ENCODE peak calls at places on chromosomes 6 and 20, in five cellular contexts. Q is HCT116, T is endothelial cell, U is sigmoid colon, B is B cell. M is an unnamed sample.

GRCh38 chr6:108115598-108116058 is 41.1 kb upstream of the OSTM1 start:
- DNase-seq in Q (peak), T (peak), U (no peak), B (peak), M (no peak)

GRCh38 chr20:36950432-36951197 is 893 bp downstream of the SAMHD1 start:
- DNase-seq in Q (no peak), T (peak), U (peak), B (peak), M (no peak)

GRCh38 chr20:58461899-58462298 is 53.3 kb downstream of the APCDD1L start:
- DNase-seq in Q (no peak), T (no peak), U (no peak), B (no peak), M (no peak)

GRCh38 chr20:43545837-43546578 is 12.8 kb upstream of the SGK2 start:
- DNase-seq in Q (no peak), T (no peak), U (no peak), B (no peak), M (no peak)

GRCh38 chr20:13298692-13299373 is 77.8 kb downstream of the ISM1 start:
- DNase-seq in Q (no peak), T (no peak), U (peak), B (no peak), M (no peak)

GRCh38 chr20:53748176-53748575 is 154.5 kb upstream of the ZNF217 start:
- DNase-seq in Q (no peak), T (no peak), U (no peak), B (no peak), M (no peak)

GRCh38 chr6:107812370-107812769 is 11.7 kb downstream of the SCML4 start:
- DNase-seq in Q (no peak), T (peak), U (no peak), B (no peak), M (no peak)

GRCh38 chr6:32271427-32271826 is 47.6 kb upstream of the NOTCH4 start:
- DNase-seq in Q (no peak), T (no peak), U (no peak), B (peak), M (no peak)

GRCh38 chr20:21099653-21100589 is 6.2 kb downstream of the LINC00237 start:
- DNase-seq in Q (no peak), T (peak), U (no peak), B (peak), M (no peak)

GRCh38 chr6:89035252-89036106 is 45.1 kb upstream of the PNRC1 start:
- DNase-seq in Q (no peak), T (no peak), U (peak), B (no peak), M (no peak)

GRCh38 chr6:9553002-9553401 is 861.9 kb downstream of the TFAP2A start:
- DNase-seq in Q (no peak), T (no peak), U (no peak), B (no peak), M (no peak)

GRCh38 chr6:37640776-37641395 is 56.8 kb downstream of the MDGA1 start:
- DNase-seq in Q (no peak), T (no peak), U (no peak), B (no peak), M (no peak)

GRCh38 chr6:20954325-20954724 is 420.1 kb downstream of the CDKAL1 start:
- DNase-seq in Q (no peak), T (no peak), U (no peak), B (no peak), M (peak)

GRCh38 chr20:44714701-44715494 is at the start of gene CCN5:
- DNase-seq in Q (peak), T (no peak), U (peak), B (no peak), M (no peak)

GRCh38 chr6:73309784-73310502 is 44.1 kb downstream of the DPPA5 start:
- DNase-seq in Q (peak), T (peak), U (peak), B (peak), M (peak)

GRCh38 chr6:170268216-170269129 is 22.4 kb downstream of the DLL1 start:
- DNase-seq in Q (no peak), T (no peak), U (no peak), B (no peak), M (no peak)

GRCh38 chr6:131470549-131470948 is 102.5 kb upstream of the ARG1 start:
- DNase-seq in Q (no peak), T (no peak), U (no peak), B (no peak), M (no peak)

GRCh38 chr6:151690768-151691562 is 116.5 kb upstream of the ESR1 start:
- DNase-seq in Q (no peak), T (no peak), U (no peak), B (peak), M (no peak)

GRCh38 chr6:56798163-56798562 is 155.5 kb upstream of the DST start:
- DNase-seq in Q (no peak), T (no peak), U (no peak), B (no peak), M (peak)

GRCh38 chr6:158036261-158036660 is 54.6 kb downstream of the SYNJ2 start:
- DNase-seq in Q (no peak), T (no peak), U (no peak), B (no peak), M (no peak)
- TF ChIP-seq CTCF in Q (no peak), T (no peak), U (no peak), B (no peak), M (no peak)

GRCh38 chr20:59566631-59567524 is 37.5 kb upstream of the PHACTR3 start:
- DNase-seq in Q (no peak), T (no peak), U (no peak), B (no peak), M (no peak)

GRCh38 chr20:59564943-59565342 is 39.4 kb upstream of the PHACTR3 start:
- DNase-seq in Q (no peak), T (no peak), U (no peak), B (no peak), M (no peak)

GRCh38 chr20:59564171-59564570 is 40.2 kb upstream of the PHACTR3 start:
- DNase-seq in Q (no peak), T (no peak), U (no peak), B (no peak), M (no peak)

GRCh38 chr20:59567585-59568508 is 36.5 kb upstream of the PHACTR3 start:
- DNase-seq in Q (no peak), T (no peak), U (no peak), B (no peak), M (no peak)

DNA sequence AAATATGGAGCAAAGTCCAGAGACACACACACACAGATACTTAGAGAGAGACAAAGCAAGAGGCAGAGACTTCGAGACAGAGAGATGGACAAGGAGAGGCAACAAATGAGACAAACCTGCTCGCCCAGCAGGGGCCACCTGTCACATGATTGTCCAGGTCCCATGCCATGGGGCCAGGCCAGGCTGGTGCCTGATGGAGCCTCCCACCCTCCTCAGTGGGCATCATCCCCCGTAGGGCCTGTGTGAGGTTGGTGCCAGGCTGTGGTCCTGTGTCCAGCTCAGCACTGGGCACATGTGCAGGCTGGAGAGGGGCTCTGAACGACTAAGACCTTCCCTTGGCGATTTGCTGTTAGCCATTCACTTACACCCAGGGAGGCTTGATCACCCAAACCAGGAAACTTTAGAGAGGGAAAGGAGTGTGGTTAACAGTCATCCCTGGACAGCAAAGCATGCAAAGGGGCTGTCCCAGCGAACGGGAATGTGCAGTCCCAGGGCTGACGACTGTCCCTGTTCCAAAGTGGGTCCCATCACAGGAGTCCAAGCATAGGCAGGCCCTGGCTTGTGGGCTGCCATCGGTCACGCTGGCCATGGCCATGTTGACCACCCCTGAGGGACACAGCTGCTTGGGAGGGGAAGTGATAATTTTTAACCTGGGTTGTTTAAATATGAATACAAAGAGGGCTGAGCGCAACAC is 38.4 kb upstream of the PHACTR3 start:
- DNase-seq in Q (no peak), T (no peak), U (no peak), B (no peak), M (no peak)
- TF ChIP-seq CTCF in Q (no peak), T (no peak), U (no peak), B (no peak), M (no peak)

GRCh38 chr20:23049933-23050838 is 714 bp upstream of the THBD start:
- DNase-seq in Q (no peak), T (peak), U (peak), B (no peak), M (no peak)

GRCh38 chr20:23047001-23047737 is 2.3 kb downstream of the THBD start:
- DNase-seq in Q (no peak), T (no peak), U (no peak), B (no peak), M (no peak)

GRCh38 chr20:23049201-23049932 is at the start of gene THBD:
- DNase-seq in Q (no peak), T (peak), U (peak), B (no peak), M (no peak)

GRCh38 chr20:23047738-23048214 is 1.7 kb downstream of the THBD start:
- DNase-seq in Q (no peak), T (no peak), U (no peak), B (no peak), M (no peak)

DNA sequence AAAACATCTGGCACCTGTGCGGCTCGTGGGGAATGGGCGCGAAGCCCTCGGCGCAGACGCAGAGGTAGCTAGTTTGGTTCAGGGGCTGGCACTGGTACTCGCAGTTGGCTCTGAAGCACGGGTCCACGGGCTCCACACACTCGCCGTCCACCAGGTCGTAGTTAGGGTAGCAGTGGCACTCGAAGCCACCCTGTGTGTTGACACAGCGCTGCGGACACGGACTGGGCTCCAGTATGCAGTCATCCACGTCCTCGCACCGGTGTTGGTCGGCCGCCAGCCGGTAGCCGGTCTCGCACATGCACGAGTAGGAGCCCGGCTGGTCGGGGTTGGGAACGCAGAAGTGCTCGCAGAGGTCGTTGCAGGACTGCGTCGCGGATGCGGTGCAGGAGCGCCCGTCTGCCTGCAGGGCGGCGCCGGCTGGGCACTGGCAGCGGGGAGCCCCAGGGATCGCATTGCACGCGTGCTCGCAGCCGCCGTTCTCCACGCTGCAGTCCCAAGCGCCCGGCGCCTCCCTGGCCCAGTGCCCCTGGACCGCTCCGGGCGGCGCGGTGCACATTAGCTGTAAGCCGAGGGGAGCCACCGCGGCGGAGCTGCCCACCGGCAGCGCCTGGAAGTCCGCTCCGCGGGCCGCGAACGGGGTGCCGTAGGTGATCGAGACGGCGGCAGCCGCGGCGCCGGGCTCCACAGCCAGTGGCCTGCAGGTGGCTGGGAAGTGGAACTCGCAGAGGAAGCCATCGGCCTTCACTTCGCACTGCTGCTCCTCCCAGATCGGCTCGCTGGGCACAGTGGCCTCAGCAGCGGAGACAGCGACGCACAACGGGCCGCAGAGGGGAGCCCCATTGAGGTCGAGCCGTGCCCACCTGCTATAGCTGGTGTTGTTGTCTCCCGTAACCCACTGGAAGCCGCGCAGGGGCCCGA is 930 bp downstream of the THBD start:
- DNase-seq in Q (no peak), T (peak), U (peak), B (no peak), M (no peak)
- TF ChIP-seq CTCF in Q (peak), T (peak), U (no peak), B (no peak), M (peak)

GRCh38 chr6:167453082-167453446 is 128.2 kb downstream of the TTLL2 start:
- DNase-seq in Q (no peak), T (no peak), U (no peak), B (no peak), M (no peak)

GRCh38 chr6:167452338-167453081 is 127.6 kb downstream of the TTLL2 start:
- DNase-seq in Q (no peak), T (no peak), U (no peak), B (no peak), M (no peak)

GRCh38 chr6:167448378-167448777 is 123.5 kb downstream of the TTLL2 start:
- DNase-seq in Q (no peak), T (no peak), U (no peak), B (no peak), M (no peak)

GRCh38 chr6:167449099-167449861 is 124.4 kb downstream of the TTLL2 start:
- DNase-seq in Q (no peak), T (no peak), U (no peak), B (no peak), M (no peak)

GRCh38 chr6:167450631-167451030 is 125.7 kb downstream of the TTLL2 start:
- DNase-seq in Q (no peak), T (no peak), U (no peak), B (no peak), M (no peak)
- TF ChIP-seq CTCF in Q (no peak), T (no peak), U (no peak), B (no peak), M (no peak)

DNA sequence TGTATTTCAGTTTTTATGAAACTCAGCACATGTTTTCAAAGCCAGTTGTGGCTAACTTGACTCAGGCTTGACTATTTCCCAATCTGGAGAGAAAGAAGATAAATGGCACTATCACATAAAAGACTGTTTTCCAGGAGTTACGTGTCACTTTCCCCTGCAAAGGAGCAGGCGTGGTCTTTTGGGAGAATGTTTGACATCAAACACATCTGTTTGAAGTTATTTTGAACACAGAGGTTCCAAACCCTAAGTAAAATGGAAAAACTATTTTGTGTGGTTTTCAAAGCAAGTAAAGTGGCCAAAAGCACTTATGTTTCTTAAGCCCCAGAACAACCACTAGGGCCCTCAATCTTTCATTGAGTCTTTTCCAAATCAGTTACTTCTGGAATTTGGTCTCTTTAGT is 89.7 kb downstream of the FOXF2 start:
- DNase-seq in Q (no peak), T (no peak), U (no peak), B (no peak), M (no peak)
- TF ChIP-seq CTCF in Q (no peak), T (no peak), U (no peak), B (no peak), M (no peak)

M was measured in LNCaP clone FGC.